ENCODE peak calls at places on chromosome 12, in eight cellular contexts. X is body of pancreas, W is GM23248, A is A549, I is right cardiac atrium, Z is SJSA1, K is tibial artery, P is heart left ventricle. R is an unnamed sample. For H3K9me3, the result is how much of the 10 kb centered on the place peaks cover.

GRCh38 chr12:32134144-32134888 is 27.7 kb downstream of the BICD1 start:
- DNase-seq in X (no peak), W (peak), A (no peak), I (no peak), Z (no peak), K (no peak), P (no peak), R (no peak)

GRCh38 chr12:84787253-84787652 is 125.3 kb downstream of the SLC6A15 start:
- DNase-seq in X (no peak), W (no peak), A (no peak), I (no peak), Z (no peak), K (no peak), P (no peak), R (no peak)

GRCh38 chr12:121786441-121786825 is 7.1 kb downstream of the RHOF start:
- DNase-seq in X (peak), W (peak), A (peak), I (peak), Z (peak), K (no peak), P (no peak), R (no peak)

GRCh38 chr12:112353389-112353788 is 28.8 kb downstream of the HECTD4 start:
- DNase-seq in X (no peak), W (peak), A (peak), I (no peak), Z (no peak), K (no peak), P (no peak), R (no peak)

GRCh38 chr12:85996280-85996679 is 122.2 kb downstream of the NTS start:
- DNase-seq in X (no peak), W (no peak), A (no peak), I (no peak), Z (no peak), K (no peak), P (no peak), R (no peak)

GRCh38 chr12:20627001-20627588 is 68.0 kb upstream of the SLCO1C1 start:
- DNase-seq in X (no peak), W (no peak), A (no peak), I (no peak), Z (no peak), K (no peak), P (no peak), R (no peak)

GRCh38 chr12:34605955-34606748 is 583.9 kb downstream of the ALG10 start:
- DNase-seq in X (no peak), W (no peak), A (no peak), I (no peak), Z (no peak), K (peak), P (no peak), R (no peak)

GRCh38 chr12:81146228-81147225 is 68.6 kb downstream of the ACSS3 start:
- DNase-seq in X (no peak), W (no peak), A (no peak), I (no peak), Z (no peak), K (no peak), P (no peak), R (no peak)

GRCh38 chr12:31368666-31369361 is 42.9 kb upstream of the SINHCAF start:
- DNase-seq in X (no peak), W (no peak), A (no peak), I (peak), Z (no peak), K (peak), P (no peak), R (no peak)

GRCh38 chr12:4849024-4849594 is 60.6 kb upstream of the KCNA1 start:
- DNase-seq in X (no peak), W (peak), A (peak), I (no peak), Z (no peak), K (no peak), P (no peak), R (no peak)

GRCh38 chr12:38137716-38138115 is 178.9 kb upstream of the ALG10B start:
- DNase-seq in X (no peak), W (no peak), A (no peak), I (no peak), Z (peak), K (no peak), P (no peak), R (no peak)

GRCh38 chr12:123942277-123942653 is 30.4 kb downstream of the CCDC92 start:
- DNase-seq in X (no peak), W (peak), A (no peak), I (no peak), Z (peak), K (no peak), P (no peak), R (no peak)

GRCh38 chr12:118346895-118347294 is 25.8 kb downstream of the TAOK3 start:
- DNase-seq in X (no peak), W (no peak), A (no peak), I (no peak), Z (no peak), K (no peak), P (no peak), R (no peak)

GRCh38 chr12:121060149-121061001 is 21.3 kb upstream of the OASL start:
- DNase-seq in X (no peak), W (peak), A (peak), I (peak), Z (peak), K (no peak), P (peak), R (peak)

GRCh38 chr12:6945613-6946012 is 1.8 kb downstream of the C12orf57 start:
- DNase-seq in X (no peak), W (no peak), A (no peak), I (peak), Z (no peak), K (no peak), P (no peak), R (no peak)

GRCh38 chr12:1838223-1838993 is 18.0 kb downstream of the LRTM2 start:
- DNase-seq in X (no peak), W (no peak), A (no peak), I (no peak), Z (no peak), K (no peak), P (no peak), R (no peak)

GRCh38 chr12:51846911-51847829 is 1.3 kb downstream of the FIGNL2 start:
- DNase-seq in X (peak), W (peak), A (no peak), I (peak), Z (no peak), K (no peak), P (peak), R (peak)

GRCh38 chr12:94207467-94208432 is 59.4 kb downstream of the PLXNC1 start:
- DNase-seq in X (no peak), W (no peak), A (no peak), I (no peak), Z (no peak), K (no peak), P (no peak), R (no peak)

GRCh38 chr12:100986595-100987547 is 192.3 kb downstream of the ANO4 start:
- DNase-seq in X (no peak), W (peak), A (no peak), I (peak), Z (no peak), K (no peak), P (no peak), R (no peak)

GRCh38 chr12:120590741-120591407 is 9.7 kb upstream of the POP5 start:
- DNase-seq in X (no peak), W (no peak), A (no peak), I (no peak), Z (no peak), K (no peak), P (no peak), R (no peak)

GRCh38 chr12:108123382-108123781 is 5.7 kb upstream of the WSCD2 start:
- DNase-seq in X (no peak), W (no peak), A (no peak), I (no peak), Z (no peak), K (no peak), P (no peak), R (no peak)

GRCh38 chr12:69442894-69443293 is 27.3 kb upstream of the FRS2 start:
- DNase-seq in X (no peak), W (peak), A (no peak), I (no peak), Z (peak), K (no peak), P (no peak), R (no peak)

GRCh38 chr12:2678416-2678815 is 116.4 kb upstream of the FKBP4 start:
- DNase-seq in X (no peak), W (no peak), A (no peak), I (no peak), Z (peak), K (no peak), P (no peak), R (no peak)

DNA sequence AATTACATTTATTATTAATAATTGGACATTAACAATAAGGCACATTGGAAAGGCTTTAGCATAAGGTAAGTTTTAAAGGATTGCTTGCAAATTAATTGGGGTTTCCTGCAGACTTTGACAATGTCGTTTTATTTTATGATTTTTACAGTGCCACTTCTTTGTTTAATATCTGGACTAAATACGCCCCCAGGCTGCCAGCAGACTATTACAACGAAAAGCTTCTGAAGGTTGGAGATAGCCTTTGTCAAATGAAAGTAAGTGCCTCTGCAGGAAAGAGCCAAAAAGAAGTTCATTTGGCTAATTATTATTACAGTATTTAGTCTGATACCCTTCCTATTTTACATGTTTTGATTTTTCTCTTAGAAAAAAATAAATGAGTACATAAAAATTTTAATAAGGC is 11.3 kb downstream of the CFAP54 start:
- DNase-seq in X (no peak), W (peak), A (no peak), I (no peak), Z (no peak), K (no peak), P (no peak), R (no peak)
- H3K4me3 ChIP-seq in X (no peak), W (no peak), A (no peak), I (no peak), Z (no peak), K (no peak), P (no peak), R (no peak)

GRCh38 chr12:76519538-76519937 is 40.0 kb downstream of the OSBPL8 start:
- DNase-seq in X (no peak), W (no peak), A (no peak), I (no peak), Z (no peak), K (no peak), P (no peak), R (no peak)
- H3K9me3 ChIP-seq in X (under half), W (under half), A (under half), I (under half), Z (under half), K (under half), P (under half), R (under half)

GRCh38 chr12:132163041-132163910 is 19.0 kb downstream of the NOC4L start:
- DNase-seq in X (no peak), W (no peak), A (no peak), I (peak), Z (no peak), K (no peak), P (no peak), R (no peak)

GRCh38 chr12:132160671-132161045 is 16.4 kb downstream of the NOC4L start:
- DNase-seq in X (no peak), W (no peak), A (no peak), I (no peak), Z (no peak), K (no peak), P (no peak), R (no peak)

GRCh38 chr12:132161046-132161781 is 17.0 kb downstream of the NOC4L start:
- DNase-seq in X (no peak), W (no peak), A (peak), I (peak), Z (no peak), K (no peak), P (no peak), R (no peak)

GRCh38 chr12:132162508-132163031 is 18.3 kb downstream of the NOC4L start:
- DNase-seq in X (no peak), W (peak), A (no peak), I (peak), Z (peak), K (peak), P (no peak), R (no peak)

GRCh38 chr12:132161796-132162507 is 17.7 kb downstream of the NOC4L start:
- DNase-seq in X (no peak), W (no peak), A (no peak), I (no peak), Z (no peak), K (no peak), P (no peak), R (no peak)
- H3K27ac ChIP-seq in X (no peak), W (no peak), A (no peak), I (no peak), Z (no peak), K (peak), P (no peak), R (no peak)

GRCh38 chr12:9651265-9651729 is 18.2 kb upstream of the CLEC2D start:
- DNase-seq in X (no peak), W (peak), A (no peak), I (no peak), Z (peak), K (no peak), P (no peak), R (no peak)

GRCh38 chr12:9649532-9649940 is 20.0 kb upstream of the CLEC2D start:
- DNase-seq in X (no peak), W (no peak), A (no peak), I (no peak), Z (no peak), K (no peak), P (no peak), R (no peak)

GRCh38 chr12:9646794-9647622 is 22.5 kb upstream of the CLEC2D start:
- DNase-seq in X (no peak), W (peak), A (peak), I (no peak), Z (no peak), K (no peak), P (no peak), R (no peak)

GRCh38 chr12:9648701-9649531 is 20.6 kb upstream of the CLEC2D start:
- DNase-seq in X (no peak), W (peak), A (no peak), I (no peak), Z (no peak), K (no peak), P (no peak), R (no peak)

DNA sequence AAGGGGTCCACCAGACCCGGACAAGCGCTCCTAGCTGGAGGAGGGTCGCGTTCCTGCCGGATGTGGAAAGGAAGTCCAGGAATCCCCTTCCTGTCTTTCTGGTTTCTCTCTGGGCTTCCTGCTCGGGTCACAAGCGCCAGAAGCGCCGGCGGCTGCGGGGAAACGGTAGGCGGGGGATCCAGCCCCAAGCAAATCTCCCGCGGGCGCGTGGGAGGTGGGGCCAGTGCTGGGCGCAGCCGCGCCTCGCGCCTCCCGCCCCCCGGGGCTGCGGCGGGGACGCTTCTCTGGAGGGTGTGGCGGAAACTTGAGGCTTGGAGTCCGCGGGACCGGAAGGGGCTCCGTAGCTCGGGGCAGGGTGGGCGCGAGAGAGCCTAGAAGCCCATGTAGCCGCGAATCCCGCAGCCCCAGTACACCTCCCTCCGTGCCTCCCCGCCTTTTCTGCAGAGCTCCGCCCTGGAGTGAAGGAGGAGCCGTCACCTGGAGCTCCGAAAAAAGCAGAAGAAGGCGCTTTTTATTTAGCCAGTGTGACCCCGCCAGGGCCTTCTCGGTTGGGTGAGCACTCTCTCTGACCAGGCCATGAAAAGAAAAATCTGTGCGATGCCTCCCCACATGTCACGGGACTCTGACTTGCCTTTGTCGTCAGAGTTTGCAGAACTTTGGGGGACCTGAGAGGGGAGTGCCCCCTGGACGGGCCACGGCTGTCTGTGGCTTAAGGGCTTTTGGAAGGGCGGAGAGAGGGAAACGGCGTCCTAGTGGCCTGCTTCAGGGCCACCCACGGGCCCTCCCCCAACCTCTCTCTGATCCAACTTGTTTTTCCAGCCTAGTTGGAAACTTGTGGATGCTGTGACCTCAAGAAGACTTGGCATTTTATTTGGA is 21.4 kb upstream of the CLEC2D start:
- DNase-seq in X (peak), W (peak), A (peak), I (peak), Z (peak), K (peak), P (peak), R (peak)
- H3K4me3 ChIP-seq in X (peak), W (peak), A (peak), I (peak), Z (peak), K (peak), P (peak), R (peak)

DNA sequence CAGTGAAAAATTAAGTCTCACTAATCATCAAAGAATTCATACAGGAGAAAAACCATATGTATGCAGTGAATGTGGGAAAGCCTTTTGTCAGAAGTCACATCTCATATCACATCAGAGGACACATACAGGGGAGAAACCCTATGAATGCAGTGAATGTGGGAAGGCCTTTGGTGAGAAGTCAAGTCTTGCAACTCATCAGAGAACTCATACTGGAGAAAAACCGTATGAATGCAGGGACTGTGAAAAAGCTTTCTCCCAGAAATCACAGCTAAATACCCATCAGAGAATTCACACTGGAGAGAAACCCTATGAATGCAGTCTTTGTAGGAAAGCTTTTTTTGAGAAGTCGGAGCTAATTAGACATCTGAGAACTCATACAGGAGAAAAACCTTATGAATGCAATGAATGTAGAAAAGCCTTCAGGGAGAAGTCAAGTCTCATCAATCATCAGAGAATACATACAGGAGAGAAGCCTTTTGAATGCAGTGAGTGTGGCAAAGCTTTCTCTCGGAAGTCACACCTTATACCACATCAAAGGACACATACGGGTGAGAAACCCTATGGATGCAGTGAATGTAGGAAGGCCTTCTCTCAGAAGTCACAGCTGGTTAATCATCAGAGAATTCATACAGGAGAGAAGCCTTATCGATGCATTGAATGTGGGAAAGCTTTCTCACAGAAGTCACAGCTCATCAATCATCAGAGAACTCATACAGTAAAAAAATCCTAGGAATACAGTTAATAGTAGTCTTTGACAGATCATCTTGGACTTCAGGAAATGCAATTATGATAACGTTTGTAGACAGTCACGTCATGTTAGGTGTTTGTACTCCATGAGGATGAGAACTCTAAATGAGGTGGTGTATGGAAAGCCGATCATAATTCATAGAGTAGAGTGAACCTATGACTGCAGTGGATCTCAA is 21.2 kb downstream of the ZNF84 start:
- DNase-seq in X (no peak), W (peak), A (peak), I (no peak), Z (no peak), K (no peak), P (no peak), R (no peak)
- H3K9me3 ChIP-seq in X (under half), W (half or more), A (half or more), I (under half), Z (under half), K (half or more), P (half or more), R (half or more)

GRCh38 chr12:53344487-53344823 is 8.3 kb upstream of the SP7 start:
- DNase-seq in X (no peak), W (no peak), A (no peak), I (no peak), Z (no peak), K (no peak), P (no peak), R (no peak)
- H3K27ac ChIP-seq in X (no peak), W (no peak), A (peak), I (no peak), Z (no peak), K (peak), P (peak), R (no peak)

GRCh38 chr12:125330645-125331341 is 265.6 kb downstream of the AACS start:
- DNase-seq in X (peak), W (peak), A (peak), I (peak), Z (peak), K (no peak), P (peak), R (peak)
- H3K4me3 ChIP-seq in X (no peak), W (peak), A (peak), I (peak), Z (no peak), K (peak), P (peak), R (peak)

R was measured in WERI-Rb-1.